ENCODE peak calls at places on chromosomes 2 and 18, in five cellular contexts. P is keratinocyte, Y is neural progenitor cell, G is PC-3, X is HCT116. N is an unnamed sample.

GRCh38 chr18:60549338-60549960 is 176.9 kb upstream of the MC4R start:
- DNase-seq in X (peak), P (peak), G (peak), Y (peak), N (no peak)

GRCh38 chr2:206115026-206115578 is 29.1 kb upstream of the INO80D start:
- DNase-seq in P (no peak), Y (no peak), X (no peak), G (peak), N (no peak)

GRCh38 chr2:209395232-209395631 is 28.6 kb upstream of the MAP2 start:
- DNase-seq in P (no peak), X (no peak), Y (no peak), G (no peak), N (no peak)

GRCh38 chr2:105394951-105395611 is 3.8 kb downstream of the FHL2 start:
- DNase-seq in Y (no peak), X (no peak), P (no peak), G (no peak), N (no peak)

GRCh38 chr2:136383161-136383560 is 265.2 kb upstream of the CXCR4 start:
- DNase-seq in X (no peak), G (no peak), P (no peak), Y (no peak), N (no peak)

GRCh38 chr18:6624271-6624670 is 105.2 kb upstream of the ARHGAP28 start:
- DNase-seq in X (no peak), Y (no peak), G (peak), P (no peak), N (no peak)

GRCh38 chr2:71505086-71505769 is 51.9 kb downstream of the DYSF start:
- DNase-seq in G (no peak), Y (no peak), P (no peak), X (no peak), N (no peak)

GRCh38 chr2:205885492-205886099 is 200.4 kb downstream of the INO80D start:
- DNase-seq in P (peak), X (peak), G (peak), Y (peak), N (peak)

GRCh38 chr2:66532972-66533868 is 98.3 kb downstream of the MEIS1 start:
- DNase-seq in X (no peak), G (no peak), Y (no peak), P (no peak), N (no peak)

GRCh38 chr2:175557810-175558377 is 376.4 kb upstream of the ATP5MC3 start:
- DNase-seq in Y (no peak), G (no peak), X (no peak), P (no peak), N (no peak)

GRCh38 chr2:5664197-5664728 is 27.9 kb upstream of the SOX11 start:
- DNase-seq in G (no peak), P (no peak), X (no peak), Y (no peak), N (no peak)

GRCh38 chr18:44229693-44230108 is 451.0 kb upstream of the SETBP1 start:
- DNase-seq in G (peak), X (no peak), Y (no peak), P (no peak), N (no peak)

GRCh38 chr2:133213651-133214050 is 354.6 kb downstream of the NCKAP5 start:
- DNase-seq in X (no peak), Y (no peak), G (no peak), P (no peak), N (no peak)

GRCh38 chr2:10392548-10392947 is 55.6 kb downstream of the ODC1 start:
- DNase-seq in G (no peak), Y (no peak), P (no peak), X (no peak), N (no peak)

GRCh38 chr2:197708331-197708730 is 3.2 kb downstream of the MARS2 start:
- DNase-seq in G (peak), X (no peak), Y (no peak), P (no peak), N (peak)

GRCh38 chr18:60684843-60685513 is 312.4 kb upstream of the MC4R start:
- DNase-seq in P (no peak), G (peak), Y (peak), X (peak), N (no peak)

GRCh38 chr2:205511221-205511620 is 171.1 kb upstream of the NRP2 start:
- DNase-seq in P (no peak), Y (no peak), G (no peak), X (no peak), N (no peak)

GRCh38 chr2:107648781-107649413 is 177.8 kb upstream of the RGPD4 start:
- DNase-seq in G (peak), Y (peak), X (no peak), P (no peak), N (no peak)

GRCh38 chr2:217795706-217796465 is 206.9 kb downstream of the TNS1 start:
- DNase-seq in Y (no peak), X (no peak), P (no peak), G (no peak), N (no peak)

GRCh38 chr18:48546411-48546810 is 7.6 kb downstream of the CTIF start:
- DNase-seq in Y (peak), X (no peak), G (no peak), P (no peak), N (no peak)

GRCh38 chr2:97740590-97741182 is 27.3 kb downstream of the ZAP70 start:
- DNase-seq in Y (peak), X (peak), G (peak), P (no peak), N (peak)

GRCh38 chr2:227164745-227165350 is 424 bp downstream of the COL4A3 start:
- DNase-seq in G (peak), X (no peak), P (no peak), Y (peak), N (no peak)

GRCh38 chr2:240421396-240421795 is 14.1 kb upstream of the GPC1 start:
- DNase-seq in P (no peak), G (no peak), X (no peak), Y (no peak), N (no peak)

GRCh38 chr2:239266436-239266770 is 134.4 kb downstream of the HDAC4 start:
- DNase-seq in P (no peak), Y (no peak), X (no peak), G (no peak), N (no peak)

GRCh38 chr2:794554-795244 is 117.5 kb upstream of the TMEM18 start:
- DNase-seq in Y (no peak), G (no peak), P (no peak), X (no peak), N (no peak)

GRCh38 chr2:201793631-201794030 is 12.7 kb upstream of the CDK15 start:
- DNase-seq in P (no peak), X (no peak), Y (no peak), G (no peak), N (no peak)

GRCh38 chr2:102235042-102235473 is 48.2 kb downstream of the IL1RL2 start:
- DNase-seq in G (no peak), P (no peak), Y (no peak), X (no peak), N (no peak)

GRCh38 chr18:23585007-23585871 is 1.1 kb downstream of the NPC1 start:
- DNase-seq in X (no peak), Y (peak), P (no peak), G (peak), N (peak)

GRCh38 chr2:220275454-220275853 is 648.0 kb downstream of the SLC4A3 start:
- DNase-seq in X (no peak), G (peak), Y (no peak), P (peak), N (peak)

GRCh38 chr2:239108459-239108858 is 260.6 kb downstream of the TWIST2 start:
- DNase-seq in G (no peak), P (no peak), Y (peak), X (no peak), N (no peak)

GRCh38 chr18:44654555-44654954 is 26.1 kb upstream of the SETBP1 start:
- DNase-seq in Y (no peak), X (no peak), P (no peak), G (peak), N (peak)

GRCh38 chr18:31723998-31724711 is 36.5 kb downstream of the SLC25A52 start:
- DNase-seq in Y (no peak), G (peak), X (no peak), P (no peak), N (no peak)

GRCh38 chr2:190723397-190724090 is 74.7 kb downstream of the NAB1 start:
- DNase-seq in G (no peak), Y (no peak), P (no peak), X (no peak), N (no peak)
- H2AFZ ChIP-seq in G (no peak), Y (peak), P (no peak), X (no peak), N (no peak)

GRCh38 chr2:68643874-68644485 is 601 bp downstream of the PROKR1 start:
- DNase-seq in G (no peak), P (no peak), X (no peak), Y (no peak), N (no peak)

GRCh38 chr2:68645523-68645922 is 2.1 kb downstream of the PROKR1 start:
- DNase-seq in Y (no peak), P (no peak), X (no peak), G (peak), N (no peak)

GRCh38 chr2:68646303-68646702 is 2.9 kb downstream of the PROKR1 start:
- DNase-seq in X (peak), G (peak), P (no peak), Y (no peak), N (no peak)

DNA sequence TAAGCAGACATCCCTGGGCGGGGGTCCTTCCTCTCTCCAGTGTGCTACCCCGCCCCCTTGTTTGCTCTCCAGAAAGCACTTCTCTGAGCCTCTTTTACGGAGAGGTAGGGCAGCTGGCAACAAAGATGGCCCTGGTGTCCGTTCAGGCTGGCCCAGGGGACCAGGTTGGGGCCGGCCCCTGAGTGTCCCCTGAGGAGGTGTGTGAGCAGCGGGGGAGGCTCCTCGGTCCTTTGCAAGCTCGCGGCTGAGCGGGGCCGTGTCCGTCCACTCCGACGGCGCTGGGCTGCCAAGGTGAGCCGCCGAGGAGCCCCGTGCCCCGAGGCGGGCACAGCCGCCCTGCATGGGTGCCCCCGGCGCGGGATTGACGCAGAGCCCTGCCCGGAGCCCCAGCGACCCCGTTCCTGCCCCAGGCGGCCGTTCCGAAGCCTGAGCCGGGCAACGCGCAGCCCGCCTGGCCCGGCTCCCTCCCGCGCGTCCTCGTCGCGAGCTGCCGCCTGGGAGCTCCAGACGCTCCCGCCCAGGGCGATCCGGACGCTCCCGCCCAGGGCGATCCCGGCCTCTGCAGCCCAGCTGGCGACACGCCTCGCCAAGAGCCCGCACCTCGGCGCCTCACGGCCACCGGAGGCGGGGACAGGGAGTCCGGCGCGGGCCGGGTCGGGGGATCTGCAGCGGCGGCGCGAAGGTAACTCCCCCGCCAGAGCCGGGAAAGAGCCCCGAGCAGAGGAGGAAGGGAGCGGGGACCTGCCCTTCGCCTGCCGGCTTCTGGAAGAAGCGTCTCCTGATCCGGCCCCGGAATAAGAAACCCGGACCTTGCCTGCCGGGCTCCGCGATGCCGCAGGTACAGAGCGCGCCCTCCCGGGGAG is at the start of gene PROKR1:
- DNase-seq in G (peak), Y (peak), X (no peak), P (no peak), N (peak)
- TF ChIP-seq EZH2 in G (no peak), Y (peak), X (no peak), P (peak), N (no peak)

GRCh38 chr2:199940373-199940772 is 14.9 kb downstream of the TYW5 start:
- DNase-seq in X (peak), G (peak), Y (peak), P (no peak), N (peak)
- TF ChIP-seq CTCF in X (peak), G (peak), Y (peak), P (no peak), N (peak)

GRCh38 chr2:7573166-7573845 is 656.1 kb downstream of the RNF144A start:
- DNase-seq in P (no peak), G (no peak), Y (peak), X (no peak), N (no peak)
- H2AFZ ChIP-seq in P (no peak), G (no peak), Y (peak), X (no peak), N (no peak)

GRCh38 chr2:229704231-229704630 is 10.1 kb downstream of the DNER start:
- DNase-seq in P (no peak), G (no peak), X (no peak), Y (no peak), N (no peak)
- TF ChIP-seq EZH2 in P (no peak), G (no peak), X (no peak), Y (no peak), N (no peak)

GRCh38 chr2:134949966-134950708 is 31.5 kb downstream of the CCNT2 start:
- DNase-seq in X (no peak), Y (no peak), P (no peak), G (no peak), N (no peak)

GRCh38 chr2:134946073-134946472 is 27.5 kb downstream of the CCNT2 start:
- DNase-seq in Y (no peak), P (no peak), G (no peak), X (no peak), N (no peak)

GRCh38 chr2:134943540-134943939 is 24.9 kb downstream of the CCNT2 start:
- DNase-seq in G (no peak), P (no peak), X (no peak), Y (no peak), N (no peak)

GRCh38 chr2:134944975-134945374 is 26.4 kb downstream of the CCNT2 start:
- DNase-seq in G (no peak), P (no peak), X (no peak), Y (peak), N (no peak)
- TF ChIP-seq CTCF in G (no peak), P (no peak), X (no peak), Y (no peak), N (no peak)

GRCh38 chr18:49813321-49814146 is at the start of gene ACAA2:
- DNase-seq in Y (peak), P (peak), X (peak), G (peak), N (peak)
- H2AFZ ChIP-seq in Y (peak), P (peak), X (peak), G (peak), N (peak)

GRCh38 chr2:174329157-174329715 is 5.5 kb upstream of the SP9 start:
- DNase-seq in P (no peak), G (no peak), Y (no peak), X (no peak), N (no peak)
- TF ChIP-seq EZH2 in P (peak), G (no peak), Y (peak), X (no peak), N (no peak)

DNA sequence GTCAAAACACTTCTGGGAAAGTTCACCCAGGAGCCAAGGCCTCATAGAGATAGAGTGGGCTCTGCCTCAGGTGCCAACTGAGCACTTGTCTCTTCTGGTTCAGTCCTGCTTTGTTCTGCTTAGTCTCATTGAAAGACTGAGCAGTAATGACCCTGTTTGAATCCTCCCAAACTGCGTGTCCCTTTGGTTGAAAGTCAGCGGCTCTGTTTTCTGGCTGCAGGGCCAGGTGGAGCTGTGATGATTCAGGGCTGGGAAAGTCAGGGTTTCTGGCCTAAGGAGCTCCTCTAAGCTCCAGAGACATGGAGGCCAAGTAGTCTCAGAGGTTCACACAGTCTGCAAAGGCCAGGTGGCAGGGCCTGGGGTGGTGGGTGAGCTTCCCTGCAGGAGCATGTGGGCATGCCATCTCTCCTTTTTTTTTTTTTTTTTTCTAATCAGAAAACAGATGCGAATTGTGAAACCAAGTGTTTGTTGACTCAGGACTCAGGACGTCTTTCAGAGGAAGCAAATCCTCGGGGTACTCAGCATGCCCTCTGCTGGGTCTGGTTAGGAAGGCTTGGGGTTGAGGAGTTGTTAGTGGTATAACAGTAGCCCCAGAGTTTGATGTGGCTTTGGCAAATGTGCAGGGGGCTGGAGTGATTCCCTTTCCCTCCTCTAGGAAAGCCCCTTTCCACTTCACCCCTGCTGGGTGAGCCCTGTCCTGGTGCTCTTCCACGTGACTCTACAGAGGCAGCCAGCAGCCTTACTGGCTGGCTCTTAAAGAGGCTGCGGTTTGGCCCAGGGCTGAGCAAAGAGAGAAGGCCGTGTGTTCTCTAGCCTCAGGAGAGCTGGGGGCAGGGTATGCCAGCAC is 38.3 kb downstream of the TMEM17 start:
- DNase-seq in Y (no peak), P (no peak), X (no peak), G (no peak), N (no peak)
- TF ChIP-seq CTCF in Y (no peak), P (peak), X (no peak), G (no peak), N (no peak)